ENCODE peak calls at places on chromosomes 16 and 17, in seven cellular contexts. Q is K562, S is SK-N-SH, M is GM12878, B is H1, X is HepG2, G is GM12892. P is an unnamed sample.

GRCh38 chr16:80016689-80017088 is 416.2 kb upstream of the MAF start:
- DNase-seq in X (no peak), B (no peak), G (no peak), Q (no peak), S (no peak), M (no peak), P (no peak)

GRCh38 chr16:76670125-76670857 is 393.1 kb downstream of the CNTNAP4 start:
- DNase-seq in S (no peak), B (no peak), X (no peak), M (no peak), G (no peak), Q (no peak), P (no peak)

GRCh38 chr17:48728232-48729231 is at the start of gene HOXB13:
- DNase-seq in S (peak), G (no peak), Q (peak), X (no peak), B (no peak), M (no peak), P (no peak)

GRCh38 chr17:80879723-80880649 is 111.7 kb upstream of the CHMP6 start:
- DNase-seq in B (no peak), G (no peak), M (no peak), Q (no peak), X (no peak), S (no peak), P (no peak)

GRCh38 chr17:41492351-41492750 is 2.6 kb upstream of the KRT36 start:
- DNase-seq in S (no peak), X (no peak), M (no peak), B (no peak), G (no peak), Q (no peak), P (no peak)

GRCh38 chr17:31425646-31426045 is 34.2 kb downstream of the RAB11FIP4 start:
- DNase-seq in Q (no peak), X (peak), M (no peak), B (no peak), G (no peak), S (peak), P (no peak)

GRCh38 chr17:60766778-60767190 is 89.1 kb downstream of the BCAS3 start:
- DNase-seq in M (no peak), S (no peak), X (peak), Q (no peak), B (no peak), G (no peak), P (no peak)

GRCh38 chr17:39676198-39676819 is 8.1 kb downstream of the PNMT start:
- DNase-seq in B (no peak), X (no peak), G (no peak), Q (peak), M (peak), S (no peak), P (peak)

GRCh38 chr17:28347261-28347891 is 10.0 kb downstream of the POLDIP2 start:
- DNase-seq in B (no peak), M (no peak), Q (no peak), S (no peak), G (no peak), X (no peak), P (no peak)

GRCh38 chr17:40399185-40399584 is 18.5 kb downstream of the TOP2A start:
- DNase-seq in B (no peak), Q (peak), M (no peak), S (peak), G (no peak), X (peak), P (no peak)

GRCh38 chr17:57941384-57942370 is 13.5 kb downstream of the CUEDC1 start:
- DNase-seq in B (no peak), S (no peak), M (no peak), Q (no peak), G (no peak), X (no peak), P (no peak)

GRCh38 chr16:85335584-85336492 is 223.6 kb upstream of the CIBAR2 start:
- DNase-seq in X (no peak), Q (no peak), S (no peak), M (no peak), G (no peak), B (no peak), P (no peak)

GRCh38 chr16:83933885-83934683 is 19.0 kb upstream of the OSGIN1 start:
- DNase-seq in S (no peak), G (no peak), M (no peak), B (no peak), Q (no peak), X (no peak), P (no peak)

GRCh38 chr17:41800601-41801373 is 11.0 kb downstream of the P3H4 start:
- DNase-seq in B (peak), X (peak), S (peak), Q (peak), G (no peak), M (no peak), P (no peak)

DNA sequence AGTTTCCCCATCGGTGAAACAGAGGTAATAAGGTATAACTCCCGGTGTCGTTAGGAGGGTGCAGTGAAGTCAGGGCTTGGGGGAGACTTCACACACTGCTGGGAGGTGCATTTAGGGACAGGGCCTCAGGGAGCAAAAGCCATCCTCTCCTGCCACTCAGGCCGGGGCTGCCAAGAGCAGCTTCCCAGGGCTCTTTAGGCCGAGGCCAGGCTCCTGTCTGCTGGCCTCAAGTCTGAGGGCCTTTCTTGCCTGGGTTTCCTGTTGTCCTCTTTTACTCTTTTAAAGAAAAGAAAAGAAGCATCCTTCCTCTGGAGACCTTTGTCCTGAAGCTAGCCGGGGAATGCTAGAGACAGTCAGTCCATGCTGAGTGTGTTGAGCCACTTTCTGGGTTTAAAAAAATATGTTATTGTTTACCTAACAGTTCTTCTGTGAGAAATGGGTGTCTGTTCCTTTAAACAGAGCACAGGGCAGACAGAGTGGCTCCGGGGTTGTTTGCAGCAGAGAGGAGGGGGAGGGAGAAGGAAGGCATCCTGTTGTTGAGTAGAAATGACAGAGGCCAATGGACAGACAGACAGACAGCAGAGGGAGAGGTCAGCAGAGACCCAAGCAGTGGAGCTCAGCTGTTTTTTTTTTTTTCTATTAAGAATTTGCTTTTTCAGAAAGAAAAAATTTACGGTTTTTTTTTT is 79.1 kb downstream of the C17orf67 start:
- DNase-seq in B (no peak), X (peak), S (peak), G (no peak), M (no peak), Q (no peak), P (no peak)
- TF ChIP-seq TAF1 in B (no peak), X (no peak), S (peak), G (no peak), M (no peak), Q (no peak), P (no peak)

GRCh38 chr16:3954411-3954921 is 74.0 kb upstream of the CREBBP start:
- DNase-seq in X (peak), S (no peak), Q (no peak), B (no peak), G (no peak), M (no peak), P (no peak)
- TF ChIP-seq TAF1 in X (no peak), S (no peak), Q (no peak), B (no peak), G (no peak), M (no peak), P (no peak)

DNA sequence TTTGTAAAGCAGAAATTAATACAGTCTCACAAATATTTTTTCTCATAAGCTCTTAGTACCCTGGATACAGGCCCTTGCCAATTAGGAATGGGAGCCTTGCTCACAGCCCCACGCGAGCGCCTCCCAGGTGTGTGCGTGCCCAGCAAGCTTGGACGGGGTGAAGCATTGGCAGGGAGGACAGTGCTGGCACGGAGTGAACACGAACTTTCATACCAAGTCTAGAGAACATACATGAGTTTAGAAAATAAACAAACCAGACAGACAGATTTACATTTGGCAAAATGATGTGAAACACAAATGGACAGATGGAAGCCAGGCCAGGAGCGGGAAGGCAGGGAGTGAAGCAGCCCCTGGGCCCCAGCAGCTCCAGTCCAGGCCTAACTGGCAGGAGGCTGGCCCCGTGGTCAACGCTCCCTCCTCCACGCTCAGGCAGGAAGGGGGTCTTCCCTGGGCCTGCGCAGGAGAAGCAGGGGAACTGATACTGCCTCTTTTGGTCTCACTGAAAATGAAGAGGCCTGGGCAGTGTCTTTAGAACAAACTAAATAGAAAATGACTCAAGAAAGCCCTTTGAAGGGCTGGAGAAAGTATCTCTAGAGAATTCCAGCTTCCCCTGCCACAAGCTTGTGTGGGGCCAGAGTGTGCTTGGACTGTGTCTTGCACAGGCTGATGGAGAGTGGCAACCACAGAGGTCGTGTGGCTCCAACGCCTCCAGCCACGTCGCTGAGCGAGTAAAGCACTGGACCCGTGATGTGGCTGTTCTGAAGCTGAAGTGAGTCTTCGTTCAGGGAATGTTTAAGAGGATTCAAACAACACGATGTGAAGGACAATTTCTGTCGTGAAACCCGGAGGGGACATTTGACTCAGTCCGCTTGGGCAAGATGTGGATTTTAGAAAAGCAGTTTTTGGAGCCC is 9.9 kb upstream of the FOXJ1 start:
- DNase-seq in G (no peak), B (no peak), Q (no peak), X (no peak), M (no peak), S (no peak), P (no peak)
- TF ChIP-seq TAF1 in G (no peak), B (no peak), Q (no peak), X (no peak), M (no peak), S (no peak), P (no peak)

DNA sequence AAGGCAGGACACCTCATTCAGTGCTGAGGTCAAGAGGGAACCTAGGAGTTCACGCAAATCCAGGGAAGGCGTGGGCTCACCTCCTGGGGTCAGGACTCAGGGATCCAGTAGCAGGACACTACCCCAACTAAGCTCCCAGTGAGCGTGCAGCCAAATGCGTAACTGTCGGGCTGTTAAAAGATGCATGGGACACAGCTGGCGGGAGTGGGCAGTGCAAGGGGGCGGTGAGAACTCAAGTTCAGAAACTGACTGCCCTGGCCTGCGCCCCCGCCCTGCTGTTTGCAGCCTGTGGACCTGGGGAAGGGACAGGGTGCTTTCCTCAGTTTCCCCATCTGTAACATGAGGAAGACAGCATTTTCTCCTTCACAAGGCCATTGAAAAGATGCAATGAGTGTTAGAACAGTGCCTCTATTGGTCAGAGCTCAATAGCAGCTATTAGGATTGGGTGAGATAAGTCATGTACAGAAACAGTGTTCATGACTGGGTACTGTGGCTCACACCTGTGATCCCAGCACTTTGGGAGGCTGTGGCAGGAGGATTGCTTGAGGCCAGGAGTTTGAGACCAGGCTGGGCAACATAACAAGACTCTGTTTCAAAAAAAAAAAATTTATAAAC is 20.2 kb downstream of the CDIPT start:
- DNase-seq in Q (no peak), B (no peak), G (no peak), X (no peak), M (no peak), S (no peak), P (no peak)
- TF ChIP-seq TAF1 in Q (no peak), B (no peak), G (no peak), X (no peak), M (no peak), S (no peak), P (no peak)

P was measured in GM12891.